ENCODE peak calls at places on chromosomes 3 and 15, in four cellular contexts. L is neural progenitor cell, R is cardiac muscle cell, T is IMR-90. E is an unnamed sample.

GRCh38 chr3:120357807-120358206 is 8.7 kb upstream of the LRRC58 start:
- DNase-seq in L (no peak), R (no peak), T (no peak), E (no peak)

GRCh38 chr15:29822685-29823459 is 604 bp upstream of the TJP1 start:
- DNase-seq in L (peak; percentile 31), R (peak; percentile 71), T (peak; percentile 83), E (peak; percentile 84)

GRCh38 chr3:20054549-20054987 is 14.3 kb downstream of the KAT2B start:
- DNase-seq in L (no peak), R (peak; percentile 72), T (peak; percentile 78), E (peak; percentile 77)

GRCh38 chr3:115072265-115073008 is 74.7 kb downstream of the ZBTB20 start:
- DNase-seq in L (no peak), R (peak; percentile 64), T (peak; percentile 46), E (peak; percentile 49)

GRCh38 chr3:61009025-61009424 is 242.2 kb downstream of the FHIT start:
- DNase-seq in L (peak; percentile 66), R (no peak), T (no peak), E (no peak)

GRCh38 chr15:93202405-93202804 is 113.4 kb upstream of the RGMA start:
- DNase-seq in L (no peak), R (no peak), T (no peak), E (no peak)

GRCh38 chr3:120683213-120683612 is 1.2 kb upstream of the HGD start:
- DNase-seq in L (no peak), R (peak; percentile 12), T (peak; percentile 45), E (no peak)

GRCh38 chr15:33068531-33068990 is 126.0 kb downstream of the FMN1 start:
- DNase-seq in L (peak; percentile 26), R (no peak), T (no peak), E (peak; percentile 54)

GRCh38 chr15:89139613-89140499 is 51.6 kb downstream of the ABHD2 start:
- DNase-seq in L (peak; percentile 31), R (peak; percentile 51), T (no peak), E (peak; percentile 38)

GRCh38 chr3:119145500-119146167 is at the start of gene TEX55:
- DNase-seq in L (peak; percentile 62), R (peak; percentile 72), T (peak; percentile 61), E (peak; percentile 23)

GRCh38 chr15:77784361-77785292 is 151.9 kb upstream of the LINGO1 start:
- DNase-seq in L (peak; percentile 66), R (peak; percentile 30), T (no peak), E (no peak)

GRCh38 chr3:64985072-64985471 is 297.3 kb upstream of the ADAMTS9 start:
- DNase-seq in L (no peak), R (no peak), T (no peak), E (no peak)

GRCh38 chr3:12655701-12656100 is 8.2 kb downstream of the RAF1 start:
- DNase-seq in L (no peak), R (no peak), T (no peak), E (no peak)

GRCh38 chr15:29308299-29308698 is 38.7 kb upstream of the NSMCE3 start:
- DNase-seq in L (no peak), R (no peak), T (no peak), E (no peak)

GRCh38 chr15:32838820-32839219 is 121.0 kb downstream of the GREM1 start:
- DNase-seq in L (no peak), R (peak; percentile 48), T (peak; percentile 97), E (peak; percentile 72)

GRCh38 chr3:10492351-10493201 is 12.8 kb downstream of the ATP2B2 start:
- DNase-seq in L (no peak), R (no peak), T (no peak), E (no peak)

GRCh38 chr3:9747267-9747666 is 2.5 kb upstream of the OGG1 start:
- DNase-seq in L (no peak), R (peak; percentile 55), T (peak; percentile 52), E (peak; percentile 33)

GRCh38 chr3:48585411-48585810 is 9.7 kb downstream of the COL7A1 start:
- DNase-seq in L (no peak), R (no peak), T (no peak), E (no peak)

GRCh38 chr3:49638445-49638844 is 35.7 kb upstream of the APEH start:
- DNase-seq in L (no peak), R (peak; percentile 15), T (peak; percentile 31), E (peak; percentile 62)

GRCh38 chr3:102511168-102511567 is 76.4 kb downstream of the ZPLD1 start:
- DNase-seq in L (no peak), R (no peak), T (no peak), E (no peak)

GRCh38 chr3:161977063-161977462 is 480.5 kb downstream of the OTOL1 start:
- DNase-seq in L (no peak), R (no peak), T (peak; percentile 44), E (peak; percentile 75)

GRCh38 chr3:17986393-17986816 is 244.0 kb upstream of the TBC1D5 start:
- DNase-seq in L (no peak), R (no peak), T (no peak), E (no peak)

GRCh38 chr15:69200773-69201745 is 40.6 kb downstream of the GLCE start:
- DNase-seq in L (no peak), R (no peak), T (no peak), E (no peak)

GRCh38 chr3:112979244-112979832 is 4.4 kb upstream of the CD200R1 start:
- DNase-seq in L (peak; percentile 51), R (peak; percentile 62), T (peak; percentile 39), E (peak; percentile 39)

GRCh38 chr3:50156991-50157493 is 1.9 kb downstream of the SEMA3F start:
- DNase-seq in L (peak; percentile 60), R (peak; percentile 46), T (peak; percentile 40), E (no peak)

GRCh38 chr3:193872265-193872753 is 263.6 kb upstream of the HES1 start:
- DNase-seq in L (no peak), R (peak; percentile 71), T (peak; percentile 98), E (peak; percentile 99)

DNA sequence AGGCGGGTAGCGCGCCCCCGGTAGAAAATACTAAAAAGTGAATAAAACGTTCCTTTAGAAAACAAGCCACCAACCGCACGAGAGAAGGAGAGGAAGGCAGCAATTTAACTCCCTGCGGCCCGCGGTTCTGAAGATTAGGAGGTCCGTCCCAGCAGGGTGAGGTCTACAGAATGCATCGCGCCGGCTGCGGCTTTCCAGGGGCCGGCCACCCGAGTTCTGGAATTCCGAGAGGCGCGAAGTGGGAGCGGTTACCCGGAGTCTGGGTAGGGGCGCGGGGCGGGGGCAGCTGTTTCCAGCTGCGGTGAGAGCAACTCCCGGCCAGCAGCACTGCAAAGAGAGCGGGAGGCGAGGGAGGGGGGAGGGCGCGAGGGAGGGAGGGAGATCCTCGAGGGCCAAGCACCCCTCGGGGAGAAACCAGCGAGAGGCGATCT is 318.6 kb downstream of the FGF12 start:
- DNase-seq in L (peak; percentile 60), R (peak; percentile 10), T (no peak), E (peak; percentile 24)
- H3K4me3 ChIP-seq in L (peak overlapping the region; percentile 52), R (peak overlapping the region; percentile 55), T (no peak overlapping the region), E (peak overlapping the region; percentile 42)

DNA sequence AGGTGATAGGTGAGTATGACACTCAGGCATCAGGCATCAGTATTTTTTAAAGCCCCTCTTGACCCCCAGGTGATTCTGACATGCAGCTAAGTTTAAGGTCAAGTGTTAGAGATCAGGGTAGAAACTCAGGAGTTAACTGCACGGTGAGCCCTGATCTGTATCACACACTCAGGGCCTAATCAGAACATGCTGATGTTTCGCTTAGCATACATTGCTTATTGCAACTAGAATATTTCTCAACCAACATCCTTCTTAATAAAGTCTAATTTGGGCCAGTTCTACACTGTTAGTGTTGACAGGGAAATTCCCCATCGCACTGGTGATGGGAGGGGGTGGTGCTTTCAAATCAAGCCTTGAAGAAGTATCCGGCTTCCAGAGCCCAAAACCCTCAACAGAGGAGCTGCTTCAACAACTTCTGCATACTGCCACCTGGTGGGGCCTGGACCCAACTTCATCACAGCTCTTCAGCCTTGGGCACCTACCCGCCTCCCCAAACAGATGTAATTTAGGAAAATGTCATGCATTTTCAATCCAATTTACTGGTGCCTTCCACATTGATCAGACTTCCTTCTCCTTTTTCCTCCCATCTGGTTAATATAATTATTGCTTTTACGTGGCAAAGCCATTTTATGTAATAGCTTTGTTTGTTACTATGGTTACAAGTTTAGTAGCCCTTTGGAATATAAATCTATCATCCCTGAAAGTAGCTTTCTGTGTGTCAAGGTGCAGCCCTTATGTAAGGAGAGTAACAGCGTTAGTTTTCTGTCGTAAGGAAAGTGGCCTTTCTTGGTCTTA is 312.2 kb downstream of the RORA start:
- DNase-seq in L (peak; percentile 90), R (peak; percentile 94), T (peak; percentile 85), E (peak; percentile 80)
- TF ChIP-seq CTCF in L (peak; percentile 90), R (peak; percentile 87), T (peak; percentile 83), E (peak; percentile 87)

GRCh38 chr3:42262525-42262924 is 3.5 kb downstream of the CCK start:
- DNase-seq in L (peak; percentile 82), R (no peak), T (peak; percentile 80), E (peak; percentile 65)

GRCh38 chr3:42264399-42265058 is 1.5 kb downstream of the CCK start:
- DNase-seq in L (no peak), R (peak; percentile 19), T (peak; percentile 16), E (peak; percentile 35)

GRCh38 chr3:42266085-42266484 is at the start of gene CCK:
- DNase-seq in L (no peak), R (no peak), T (no peak), E (no peak)

GRCh38 chr3:42265059-42265991 is 660 bp downstream of the CCK start:
- DNase-seq in L (no peak), R (no peak), T (no peak), E (no peak)

GRCh38 chr3:42263354-42264346 is 2.3 kb downstream of the CCK start:
- DNase-seq in L (peak; percentile 56), R (no peak), T (no peak), E (no peak)
- H3K4me3 ChIP-seq in L (peak overlapping the region; percentile 51), R (peak overlapping the region; percentile 9), T (no peak overlapping the region), E (no peak overlapping the region)

DNA sequence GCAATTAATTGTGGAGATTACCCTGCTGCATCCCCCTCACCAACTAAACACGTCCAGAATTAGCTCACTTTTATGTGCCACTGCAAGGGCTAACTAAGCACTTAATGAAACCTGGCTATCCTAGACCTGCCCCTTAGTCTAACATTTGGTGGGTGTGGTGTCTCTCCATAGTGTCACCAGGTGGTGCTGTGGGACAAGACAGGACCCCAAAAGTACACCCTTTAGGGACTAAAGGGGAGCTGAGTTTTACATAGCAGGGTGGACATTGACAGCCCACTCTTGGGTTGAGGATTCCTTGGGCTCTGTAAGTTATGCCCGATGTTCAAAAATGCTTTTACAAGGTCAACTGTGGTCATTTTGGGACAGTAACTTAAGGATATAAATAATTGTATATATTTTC is 5.7 kb downstream of the DUT start:
- DNase-seq in L (peak; percentile 68), R (peak; percentile 13), T (peak; percentile 11), E (no peak)
- TF ChIP-seq CTCF in L (peak; percentile 65), R (peak; percentile 29), T (peak; percentile 20), E (peak; percentile 47)

E was measured in astrocyte of the spinal cord.